ENCODE peak calls at places on chromosomes 3 and 15, in eight cellular contexts. One of them, this sample, is unnamed.

GRCh38 chr3:42557849-42558248 is 23.9 kb downstream of the SEC22C start:
- DNase-seq in neural crest cell: no peak
- DNase-seq in fibroblast of the aortic adventitia: no peak
- DNase-seq in kidney epithelial cell: no peak
- DNase-seq in choroid plexus epithelial cell: no peak
- DNase-seq in colonic mucosa: no peak
- DNase-seq in RWPE1: no peak
- DNase-seq in ascending aorta: no peak
- DNase-seq in this sample: no peak

GRCh38 chr3:184178522-184179138 is 4.0 kb downstream of the AP2M1 start:
- DNase-seq in RWPE1: no peak
- DNase-seq in colonic mucosa: no peak
- DNase-seq in kidney epithelial cell: no peak
- DNase-seq in fibroblast of the aortic adventitia: no peak
- DNase-seq in ascending aorta: no peak
- DNase-seq in choroid plexus epithelial cell: no peak
- DNase-seq in neural crest cell: no peak
- DNase-seq in this sample: no peak

GRCh38 chr3:139533781-139534443 is 5.6 kb downstream of the RBP1 start:
- DNase-seq in fibroblast of the aortic adventitia: peak; percentile 72
- DNase-seq in RWPE1: peak; percentile 41
- DNase-seq in choroid plexus epithelial cell: peak; percentile 84
- DNase-seq in neural crest cell: no peak
- DNase-seq in kidney epithelial cell: no peak
- DNase-seq in colonic mucosa: no peak
- DNase-seq in ascending aorta: no peak
- DNase-seq in this sample: no peak

GRCh38 chr3:84547207-84547606 is 411.6 kb upstream of the CADM2 start:
- DNase-seq in RWPE1: no peak
- DNase-seq in choroid plexus epithelial cell: peak; percentile 10
- DNase-seq in colonic mucosa: no peak
- DNase-seq in ascending aorta: no peak
- DNase-seq in fibroblast of the aortic adventitia: no peak
- DNase-seq in neural crest cell: no peak
- DNase-seq in kidney epithelial cell: no peak
- DNase-seq in this sample: no peak

GRCh38 chr3:149572796-149573414 is 84.9 kb downstream of the WWTR1 start:
- DNase-seq in fibroblast of the aortic adventitia: peak; percentile 87
- DNase-seq in choroid plexus epithelial cell: peak; percentile 74
- DNase-seq in RWPE1: peak; percentile 60
- DNase-seq in kidney epithelial cell: no peak
- DNase-seq in ascending aorta: no peak
- DNase-seq in colonic mucosa: no peak
- DNase-seq in neural crest cell: no peak
- DNase-seq in this sample: peak; percentile 62

GRCh38 chr3:48279926-48280325 is 39.0 kb downstream of the ZNF589 start:
- DNase-seq in colonic mucosa: no peak
- DNase-seq in fibroblast of the aortic adventitia: peak; percentile 10
- DNase-seq in choroid plexus epithelial cell: no peak
- DNase-seq in RWPE1: no peak
- DNase-seq in neural crest cell: no peak
- DNase-seq in ascending aorta: no peak
- DNase-seq in kidney epithelial cell: no peak
- DNase-seq in this sample: no peak

GRCh38 chr3:109687626-109688025 is 350.3 kb upstream of the DPPA4 start:
- DNase-seq in colonic mucosa: no peak
- DNase-seq in neural crest cell: no peak
- DNase-seq in fibroblast of the aortic adventitia: no peak
- DNase-seq in kidney epithelial cell: no peak
- DNase-seq in choroid plexus epithelial cell: peak; percentile 13
- DNase-seq in ascending aorta: no peak
- DNase-seq in RWPE1: no peak
- DNase-seq in this sample: no peak

GRCh38 chr15:74132681-74133070 is 2.3 kb downstream of the ISLR2 start:
- DNase-seq in ascending aorta: no peak
- DNase-seq in choroid plexus epithelial cell: no peak
- DNase-seq in colonic mucosa: no peak
- DNase-seq in neural crest cell: no peak
- DNase-seq in fibroblast of the aortic adventitia: no peak
- DNase-seq in RWPE1: no peak
- DNase-seq in kidney epithelial cell: no peak
- DNase-seq in this sample: peak; percentile 36

GRCh38 chr3:53199834-53200233 is 38.8 kb downstream of the PRKCD start:
- DNase-seq in fibroblast of the aortic adventitia: no peak
- DNase-seq in choroid plexus epithelial cell: no peak
- DNase-seq in colonic mucosa: no peak
- DNase-seq in neural crest cell: no peak
- DNase-seq in kidney epithelial cell: no peak
- DNase-seq in RWPE1: no peak
- DNase-seq in ascending aorta: no peak
- DNase-seq in this sample: no peak

GRCh38 chr3:112627419-112627818 is 13.5 kb downstream of the CCDC80 start:
- DNase-seq in ascending aorta: no peak
- DNase-seq in RWPE1: no peak
- DNase-seq in kidney epithelial cell: no peak
- DNase-seq in neural crest cell: no peak
- DNase-seq in colonic mucosa: no peak
- DNase-seq in choroid plexus epithelial cell: no peak
- DNase-seq in fibroblast of the aortic adventitia: peak; percentile 82
- DNase-seq in this sample: no peak

GRCh38 chr3:125519678-125520562 is at the start of gene SNX4:
- DNase-seq in kidney epithelial cell: peak; percentile 90
- DNase-seq in choroid plexus epithelial cell: peak; percentile 97
- DNase-seq in RWPE1: peak; percentile 82
- DNase-seq in colonic mucosa: peak; percentile 94
- DNase-seq in ascending aorta: peak; percentile 82
- DNase-seq in neural crest cell: peak; percentile 82
- DNase-seq in fibroblast of the aortic adventitia: peak; percentile 92
- DNase-seq in this sample: peak; percentile 94

GRCh38 chr15:50977157-50977556 is 68.7 kb downstream of the AP4E1 start:
- DNase-seq in RWPE1: no peak
- DNase-seq in ascending aorta: no peak
- DNase-seq in fibroblast of the aortic adventitia: peak; percentile 70
- DNase-seq in colonic mucosa: no peak
- DNase-seq in choroid plexus epithelial cell: peak; percentile 44
- DNase-seq in kidney epithelial cell: no peak
- DNase-seq in neural crest cell: no peak
- DNase-seq in this sample: peak; percentile 43

GRCh38 chr3:169173231-169173630 is 490.3 kb downstream of the MECOM start:
- DNase-seq in RWPE1: peak; percentile 55
- DNase-seq in ascending aorta: no peak
- DNase-seq in choroid plexus epithelial cell: no peak
- DNase-seq in neural crest cell: no peak
- DNase-seq in kidney epithelial cell: no peak
- DNase-seq in fibroblast of the aortic adventitia: peak; percentile 75
- DNase-seq in colonic mucosa: peak; percentile 56
- DNase-seq in this sample: peak; percentile 47

GRCh38 chr3:17579289-17580031 is 163.0 kb downstream of the TBC1D5 start:
- DNase-seq in colonic mucosa: no peak
- DNase-seq in RWPE1: peak; percentile 0
- DNase-seq in neural crest cell: no peak
- DNase-seq in choroid plexus epithelial cell: peak; percentile 35
- DNase-seq in ascending aorta: no peak
- DNase-seq in kidney epithelial cell: no peak
- DNase-seq in fibroblast of the aortic adventitia: peak; percentile 71
- DNase-seq in this sample: peak; percentile 27

GRCh38 chr3:40872562-40872961 is 326.7 kb upstream of the CTNNB1 start:
- DNase-seq in choroid plexus epithelial cell: no peak
- DNase-seq in ascending aorta: no peak
- DNase-seq in RWPE1: no peak
- DNase-seq in colonic mucosa: no peak
- DNase-seq in kidney epithelial cell: no peak
- DNase-seq in fibroblast of the aortic adventitia: no peak
- DNase-seq in neural crest cell: no peak
- DNase-seq in this sample: no peak

GRCh38 chr3:143298886-143299535 is 179.4 kb downstream of the CHST2 start:
- DNase-seq in ascending aorta: no peak
- DNase-seq in kidney epithelial cell: no peak
- DNase-seq in neural crest cell: no peak
- DNase-seq in RWPE1: no peak
- DNase-seq in colonic mucosa: no peak
- DNase-seq in choroid plexus epithelial cell: no peak
- DNase-seq in fibroblast of the aortic adventitia: no peak
- DNase-seq in this sample: no peak

GRCh38 chr15:32104061-32104980 is 74.0 kb downstream of the CHRNA7 start:
- DNase-seq in neural crest cell: no peak
- DNase-seq in fibroblast of the aortic adventitia: no peak
- DNase-seq in colonic mucosa: no peak
- DNase-seq in ascending aorta: no peak
- DNase-seq in choroid plexus epithelial cell: no peak
- DNase-seq in kidney epithelial cell: no peak
- DNase-seq in RWPE1: no peak
- DNase-seq in this sample: no peak
- TF ChIP-seq CTCF in neural crest cell: no peak
- TF ChIP-seq CTCF in fibroblast of the aortic adventitia: no peak
- TF ChIP-seq CTCF in colonic mucosa: no peak
- TF ChIP-seq CTCF in ascending aorta: no peak
- TF ChIP-seq CTCF in choroid plexus epithelial cell: no peak
- TF ChIP-seq CTCF in kidney epithelial cell: no peak
- TF ChIP-seq CTCF in RWPE1: no peak
- TF ChIP-seq CTCF in this sample: no peak

GRCh38 chr15:71800835-71801745 is 9.3 kb upstream of the NR2E3 start:
- DNase-seq in ascending aorta: no peak
- DNase-seq in fibroblast of the aortic adventitia: peak; percentile 90
- DNase-seq in colonic mucosa: peak; percentile 59
- DNase-seq in RWPE1: peak; percentile 75
- DNase-seq in kidney epithelial cell: no peak
- DNase-seq in neural crest cell: peak; percentile 59
- DNase-seq in choroid plexus epithelial cell: peak; percentile 91
- DNase-seq in this sample: peak; percentile 89

GRCh38 chr15:71801935-71802655 is 8.3 kb upstream of the NR2E3 start:
- DNase-seq in RWPE1: no peak
- DNase-seq in kidney epithelial cell: no peak
- DNase-seq in ascending aorta: no peak
- DNase-seq in colonic mucosa: no peak
- DNase-seq in neural crest cell: no peak
- DNase-seq in fibroblast of the aortic adventitia: no peak
- DNase-seq in choroid plexus epithelial cell: no peak
- DNase-seq in this sample: no peak

GRCh38 chr15:71804695-71805470 is 5.5 kb upstream of the NR2E3 start:
- DNase-seq in choroid plexus epithelial cell: peak; percentile 23
- DNase-seq in RWPE1: no peak
- DNase-seq in neural crest cell: no peak
- DNase-seq in colonic mucosa: no peak
- DNase-seq in ascending aorta: no peak
- DNase-seq in kidney epithelial cell: no peak
- DNase-seq in fibroblast of the aortic adventitia: no peak
- DNase-seq in this sample: no peak

GRCh38 chr15:71804226-71804625 is 6.1 kb upstream of the NR2E3 start:
- DNase-seq in kidney epithelial cell: no peak
- DNase-seq in ascending aorta: no peak
- DNase-seq in neural crest cell: no peak
- DNase-seq in RWPE1: no peak
- DNase-seq in choroid plexus epithelial cell: no peak
- DNase-seq in colonic mucosa: no peak
- DNase-seq in fibroblast of the aortic adventitia: no peak
- DNase-seq in this sample: no peak

GRCh38 chr15:71802770-71803169 is 7.6 kb upstream of the NR2E3 start:
- DNase-seq in ascending aorta: no peak
- DNase-seq in RWPE1: no peak
- DNase-seq in choroid plexus epithelial cell: no peak
- DNase-seq in neural crest cell: no peak
- DNase-seq in fibroblast of the aortic adventitia: no peak
- DNase-seq in kidney epithelial cell: no peak
- DNase-seq in colonic mucosa: no peak
- DNase-seq in this sample: no peak
- TF ChIP-seq CTCF in ascending aorta: no peak
- TF ChIP-seq CTCF in RWPE1: no peak
- TF ChIP-seq CTCF in choroid plexus epithelial cell: peak; percentile 56
- TF ChIP-seq CTCF in neural crest cell: peak; percentile 50
- TF ChIP-seq CTCF in fibroblast of the aortic adventitia: peak; percentile 30
- TF ChIP-seq CTCF in kidney epithelial cell: peak; percentile 29
- TF ChIP-seq CTCF in colonic mucosa: peak; percentile 12
- TF ChIP-seq CTCF in this sample: peak; percentile 60

GRCh38 chr15:40310001-40310959 is 2.5 kb upstream of the PLCB2 start:
- DNase-seq in kidney epithelial cell: no peak
- DNase-seq in fibroblast of the aortic adventitia: peak; percentile 44
- DNase-seq in neural crest cell: peak; percentile 75
- DNase-seq in RWPE1: no peak
- DNase-seq in ascending aorta: no peak
- DNase-seq in colonic mucosa: peak; percentile 64
- DNase-seq in choroid plexus epithelial cell: no peak
- DNase-seq in this sample: peak; percentile 57
- TF ChIP-seq CTCF in kidney epithelial cell: peak; percentile 86
- TF ChIP-seq CTCF in fibroblast of the aortic adventitia: peak; percentile 70
- TF ChIP-seq CTCF in neural crest cell: peak; percentile 87
- TF ChIP-seq CTCF in RWPE1: peak; percentile 50
- TF ChIP-seq CTCF in ascending aorta: peak; percentile 24
- TF ChIP-seq CTCF in colonic mucosa: peak; percentile 68
- TF ChIP-seq CTCF in choroid plexus epithelial cell: peak; percentile 82
- TF ChIP-seq CTCF in this sample: peak; percentile 77

GRCh38 chr15:80351211-80351610 is 53.0 kb upstream of the ARNT2 start:
- DNase-seq in kidney epithelial cell: no peak
- DNase-seq in ascending aorta: no peak
- DNase-seq in colonic mucosa: no peak
- DNase-seq in fibroblast of the aortic adventitia: no peak
- DNase-seq in choroid plexus epithelial cell: no peak
- DNase-seq in neural crest cell: no peak
- DNase-seq in RWPE1: no peak
- DNase-seq in this sample: no peak
- TF ChIP-seq CTCF in kidney epithelial cell: no peak
- TF ChIP-seq CTCF in ascending aorta: no peak
- TF ChIP-seq CTCF in colonic mucosa: no peak
- TF ChIP-seq CTCF in fibroblast of the aortic adventitia: no peak
- TF ChIP-seq CTCF in choroid plexus epithelial cell: no peak
- TF ChIP-seq CTCF in neural crest cell: no peak
- TF ChIP-seq CTCF in RWPE1: no peak
- TF ChIP-seq CTCF in this sample: no peak

DNA sequence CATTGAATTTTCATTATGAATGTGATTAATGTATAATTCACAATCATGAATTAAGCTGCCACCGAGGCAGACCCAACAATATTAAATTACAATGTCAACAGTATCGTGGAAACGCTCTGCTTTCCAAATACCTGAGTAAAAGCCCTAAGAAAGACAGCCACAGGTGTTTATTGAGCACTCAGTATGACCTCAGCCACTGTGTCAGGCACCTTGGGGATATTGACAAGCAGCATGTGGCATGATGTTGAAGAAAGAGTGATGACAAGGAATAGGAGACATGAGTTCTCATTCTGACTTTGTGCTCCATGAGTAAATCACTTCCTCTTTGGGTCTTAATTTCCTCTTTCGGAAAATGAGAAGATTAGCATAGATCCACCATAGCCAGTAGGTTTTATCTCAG is 12.8 kb downstream of the C2CD4A start:
- DNase-seq in colonic mucosa: no peak
- DNase-seq in neural crest cell: no peak
- DNase-seq in choroid plexus epithelial cell: no peak
- DNase-seq in ascending aorta: no peak
- DNase-seq in RWPE1: no peak
- DNase-seq in kidney epithelial cell: no peak
- DNase-seq in fibroblast of the aortic adventitia: no peak
- DNase-seq in this sample: no peak
- TF ChIP-seq CTCF in colonic mucosa: no peak
- TF ChIP-seq CTCF in neural crest cell: no peak
- TF ChIP-seq CTCF in choroid plexus epithelial cell: no peak
- TF ChIP-seq CTCF in ascending aorta: no peak
- TF ChIP-seq CTCF in RWPE1: no peak
- TF ChIP-seq CTCF in kidney epithelial cell: no peak
- TF ChIP-seq CTCF in fibroblast of the aortic adventitia: no peak
- TF ChIP-seq CTCF in this sample: no peak

This sample was measured in cardiac fibroblast.